ENCODE peak calls at places on chromosomes 7 and 10, in seven cellular contexts. One of them, this sample, is unnamed.

GRCh38 chr7:100017300-100017699 is 1.9 kb downstream of the ZKSCAN1 start:
- DNase-seq in GM23338: no peak
- DNase-seq in hepatocyte: peak; percentile 36
- DNase-seq in neural progenitor cell: no peak
- DNase-seq in PC-3: no peak
- DNase-seq in MM.1S: no peak
- DNase-seq in HCT116: no peak
- DNase-seq in this sample: no peak

GRCh38 chr7:65409363-65409762 is 35.7 kb downstream of the ZNF92 start:
- DNase-seq in GM23338: no peak
- DNase-seq in hepatocyte: no peak
- DNase-seq in neural progenitor cell: no peak
- DNase-seq in PC-3: no peak
- DNase-seq in MM.1S: peak; percentile 42
- DNase-seq in HCT116: no peak
- DNase-seq in this sample: no peak

GRCh38 chr10:24238527-24239247 is 29.7 kb downstream of the KIAA1217 start:
- DNase-seq in GM23338: peak; percentile 62
- DNase-seq in hepatocyte: peak; percentile 65
- DNase-seq in neural progenitor cell: no peak
- DNase-seq in PC-3: peak; percentile 65
- DNase-seq in MM.1S: no peak
- DNase-seq in HCT116: no peak
- DNase-seq in this sample: no peak

GRCh38 chr10:34885901-34886300 is 70.8 kb upstream of the PARD3 start:
- DNase-seq in GM23338: no peak
- DNase-seq in hepatocyte: no peak
- DNase-seq in neural progenitor cell: no peak
- DNase-seq in PC-3: peak; percentile 59
- DNase-seq in MM.1S: no peak
- DNase-seq in HCT116: no peak
- DNase-seq in this sample: peak; percentile 4

GRCh38 chr7:140079121-140079536 is 16.4 kb upstream of the PARP12 start:
- DNase-seq in GM23338: peak; percentile 82
- DNase-seq in hepatocyte: peak; percentile 25
- DNase-seq in neural progenitor cell: peak; percentile 87
- DNase-seq in PC-3: peak; percentile 64
- DNase-seq in MM.1S: no peak
- DNase-seq in HCT116: no peak
- DNase-seq in this sample: peak; percentile 79

GRCh38 chr10:48245977-48246376 is 28.5 kb downstream of the FRMPD2 start:
- DNase-seq in GM23338: no peak
- DNase-seq in hepatocyte: no peak
- DNase-seq in neural progenitor cell: no peak
- DNase-seq in PC-3: no peak
- DNase-seq in MM.1S: no peak
- DNase-seq in HCT116: no peak
- DNase-seq in this sample: no peak

GRCh38 chr10:90167174-90168064 is 466.0 kb downstream of the KIF20B start:
- DNase-seq in GM23338: no peak
- DNase-seq in hepatocyte: no peak
- DNase-seq in neural progenitor cell: no peak
- DNase-seq in PC-3: no peak
- DNase-seq in MM.1S: no peak
- DNase-seq in HCT116: no peak
- DNase-seq in this sample: no peak

GRCh38 chr7:152074673-152075072 is 49.2 kb downstream of the GALNT11 start:
- DNase-seq in GM23338: peak; percentile 56
- DNase-seq in hepatocyte: no peak
- DNase-seq in neural progenitor cell: no peak
- DNase-seq in PC-3: no peak
- DNase-seq in MM.1S: no peak
- DNase-seq in HCT116: no peak
- DNase-seq in this sample: no peak

GRCh38 chr10:67858971-67859370 is 21.0 kb upstream of the DNAJC12 start:
- DNase-seq in GM23338: no peak
- DNase-seq in hepatocyte: no peak
- DNase-seq in neural progenitor cell: no peak
- DNase-seq in PC-3: no peak
- DNase-seq in MM.1S: no peak
- DNase-seq in HCT116: no peak
- DNase-seq in this sample: no peak

GRCh38 chr7:86469680-86470295 is 173.9 kb upstream of the GRM3 start:
- DNase-seq in GM23338: peak; percentile 96
- DNase-seq in hepatocyte: peak; percentile 89
- DNase-seq in neural progenitor cell: peak; percentile 93
- DNase-seq in PC-3: peak; percentile 84
- DNase-seq in MM.1S: peak; percentile 80
- DNase-seq in HCT116: peak; percentile 78
- DNase-seq in this sample: peak; percentile 82

GRCh38 chr10:122786269-122786668 is 59.4 kb downstream of the CUZD1 start:
- DNase-seq in GM23338: peak; percentile 84
- DNase-seq in hepatocyte: peak; percentile 66
- DNase-seq in neural progenitor cell: peak; percentile 87
- DNase-seq in PC-3: peak; percentile 32
- DNase-seq in MM.1S: peak; percentile 36
- DNase-seq in HCT116: no peak
- DNase-seq in this sample: peak; percentile 43

GRCh38 chr7:121442845-121443244 is 46.7 kb upstream of the FAM3C start:
- DNase-seq in GM23338: no peak
- DNase-seq in hepatocyte: no peak
- DNase-seq in neural progenitor cell: no peak
- DNase-seq in PC-3: peak; percentile 36
- DNase-seq in MM.1S: peak; percentile 34
- DNase-seq in HCT116: peak; percentile 24
- DNase-seq in this sample: no peak

GRCh38 chr7:138001529-138002095 is at the start of gene CREB3L2:
- DNase-seq in GM23338: peak; percentile 87
- DNase-seq in hepatocyte: peak; percentile 85
- DNase-seq in neural progenitor cell: peak; percentile 87
- DNase-seq in PC-3: peak; percentile 32
- DNase-seq in MM.1S: peak; percentile 83
- DNase-seq in HCT116: no peak
- DNase-seq in this sample: peak; percentile 90

GRCh38 chr10:84478155-84478554 is 149.8 kb downstream of the CCSER2 start:
- DNase-seq in GM23338: no peak
- DNase-seq in hepatocyte: no peak
- DNase-seq in neural progenitor cell: no peak
- DNase-seq in PC-3: no peak
- DNase-seq in MM.1S: no peak
- DNase-seq in HCT116: no peak
- DNase-seq in this sample: peak; percentile 49

GRCh38 chr10:11381023-11381422 is 230.4 kb downstream of the USP6NL start:
- DNase-seq in GM23338: no peak
- DNase-seq in hepatocyte: no peak
- DNase-seq in neural progenitor cell: no peak
- DNase-seq in PC-3: peak; percentile 22
- DNase-seq in MM.1S: no peak
- DNase-seq in HCT116: no peak
- DNase-seq in this sample: peak; percentile 11

GRCh38 chr10:34156781-34157425 is 658.2 kb downstream of the PARD3 start:
- DNase-seq in GM23338: no peak
- DNase-seq in hepatocyte: peak; percentile 9
- DNase-seq in neural progenitor cell: no peak
- DNase-seq in PC-3: peak; percentile 95
- DNase-seq in MM.1S: no peak
- DNase-seq in HCT116: no peak
- DNase-seq in this sample: peak; percentile 79

GRCh38 chr10:79073784-79074432 is 5.1 kb downstream of the ZMIZ1 start:
- DNase-seq in GM23338: no peak
- DNase-seq in hepatocyte: peak; percentile 67
- DNase-seq in neural progenitor cell: no peak
- DNase-seq in PC-3: peak; percentile 71
- DNase-seq in MM.1S: no peak
- DNase-seq in HCT116: no peak
- DNase-seq in this sample: no peak

GRCh38 chr10:102421645-102422585 is 1.3 kb downstream of the FBXL15 start:
- DNase-seq in GM23338: peak; percentile 62
- DNase-seq in hepatocyte: peak; percentile 64
- DNase-seq in neural progenitor cell: peak; percentile 52
- DNase-seq in PC-3: peak; percentile 34
- DNase-seq in MM.1S: peak; percentile 66
- DNase-seq in HCT116: no peak
- DNase-seq in this sample: peak; percentile 71

GRCh38 chr7:99404235-99404976 is 4.0 kb downstream of the PDAP1 start:
- DNase-seq in GM23338: no peak
- DNase-seq in hepatocyte: no peak
- DNase-seq in neural progenitor cell: no peak
- DNase-seq in PC-3: no peak
- DNase-seq in MM.1S: no peak
- DNase-seq in HCT116: no peak
- DNase-seq in this sample: peak; percentile 77

GRCh38 chr7:13839063-13839462 is 150.4 kb downstream of the ETV1 start:
- DNase-seq in GM23338: no peak
- DNase-seq in hepatocyte: no peak
- DNase-seq in neural progenitor cell: no peak
- DNase-seq in PC-3: peak; percentile 32
- DNase-seq in MM.1S: no peak
- DNase-seq in HCT116: no peak
- DNase-seq in this sample: no peak

GRCh38 chr10:97648557-97649404 is 8.3 kb downstream of the PI4K2A start:
- DNase-seq in GM23338: peak; percentile 60
- DNase-seq in hepatocyte: peak; percentile 61
- DNase-seq in neural progenitor cell: no peak
- DNase-seq in PC-3: peak; percentile 91
- DNase-seq in MM.1S: no peak
- DNase-seq in HCT116: peak; percentile 69
- DNase-seq in this sample: peak; percentile 96

DNA sequence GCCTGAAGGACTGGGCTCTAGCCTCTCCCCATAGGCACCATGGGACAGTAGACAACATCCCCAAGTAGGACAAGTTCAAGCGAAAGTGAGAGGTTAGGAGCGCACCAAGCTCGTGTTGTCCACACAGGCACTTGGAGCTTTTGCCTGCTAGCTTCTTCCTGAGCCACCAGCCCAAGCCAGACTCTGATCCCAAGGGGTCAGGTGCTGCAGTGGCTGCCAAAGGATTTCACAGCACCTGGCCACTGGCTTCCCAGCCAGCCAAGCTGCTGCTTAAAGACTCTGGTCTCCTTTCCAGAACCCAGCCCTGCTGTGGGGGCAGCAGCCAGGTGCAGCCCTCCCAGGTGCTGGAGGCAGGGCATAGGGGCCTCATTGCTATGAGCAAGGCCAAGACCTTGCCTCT is 33.0 kb upstream of the UNC5B start:
- DNase-seq in GM23338: no peak
- DNase-seq in hepatocyte: no peak
- DNase-seq in neural progenitor cell: no peak
- DNase-seq in PC-3: no peak
- DNase-seq in MM.1S: no peak
- DNase-seq in HCT116: no peak
- DNase-seq in this sample: no peak
- TF ChIP-seq EZH2phosphoT487 in GM23338: no peak
- TF ChIP-seq EZH2phosphoT487 in hepatocyte: no peak
- TF ChIP-seq EZH2phosphoT487 in neural progenitor cell: no peak
- TF ChIP-seq EZH2phosphoT487 in PC-3: no peak
- TF ChIP-seq EZH2phosphoT487 in MM.1S: no peak
- TF ChIP-seq EZH2phosphoT487 in HCT116: no peak
- TF ChIP-seq EZH2phosphoT487 in this sample: no peak

DNA sequence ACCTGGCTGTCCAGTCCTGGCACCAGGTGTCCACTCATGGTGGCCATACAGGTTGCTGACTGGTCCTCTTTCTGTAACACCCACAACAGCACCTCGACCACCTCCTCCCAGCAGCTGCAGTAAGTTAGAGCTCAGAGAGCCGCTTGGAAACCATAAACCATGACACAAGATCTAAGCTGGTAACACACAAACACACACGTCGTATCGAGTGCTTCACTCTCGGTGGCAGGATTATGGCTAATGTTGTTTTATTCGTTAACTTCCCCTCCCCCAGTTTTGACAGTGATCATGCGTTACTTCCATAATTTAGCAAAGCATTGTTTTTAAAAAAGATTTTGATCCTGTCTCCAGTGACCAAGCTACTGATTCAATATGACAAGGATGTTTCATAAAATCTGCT is 59.7 kb downstream of the CAMK2B start:
- DNase-seq in GM23338: no peak
- DNase-seq in hepatocyte: no peak
- DNase-seq in neural progenitor cell: no peak
- DNase-seq in PC-3: no peak
- DNase-seq in MM.1S: no peak
- DNase-seq in HCT116: no peak
- DNase-seq in this sample: no peak
- TF ChIP-seq EZH2 in GM23338: no peak
- TF ChIP-seq EZH2 in hepatocyte: no peak
- TF ChIP-seq EZH2 in neural progenitor cell: no peak
- TF ChIP-seq EZH2 in PC-3: no peak
- TF ChIP-seq EZH2 in MM.1S: no peak
- TF ChIP-seq EZH2 in HCT116: no peak
- TF ChIP-seq EZH2 in this sample: no peak

DNA sequence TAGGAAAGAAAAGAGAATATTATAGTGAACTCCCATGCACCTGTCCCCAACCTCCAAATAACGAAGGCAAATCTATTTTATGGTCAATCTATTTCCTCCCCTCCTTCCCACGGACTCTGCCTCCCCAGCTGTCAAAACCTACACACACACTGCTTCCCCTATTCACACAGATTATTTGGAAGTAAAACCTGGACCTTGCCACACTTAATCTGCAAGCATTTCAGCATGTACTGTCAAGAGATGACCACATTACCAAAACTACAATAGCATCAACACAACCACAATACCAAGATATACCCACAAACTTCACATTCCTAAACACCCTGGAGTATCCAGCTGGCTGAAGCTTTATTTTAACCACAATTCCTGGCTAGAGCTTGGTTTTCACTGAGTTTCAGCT is 27.8 kb upstream of the KCNK18 start:
- DNase-seq in GM23338: no peak
- DNase-seq in hepatocyte: no peak
- DNase-seq in neural progenitor cell: no peak
- DNase-seq in PC-3: no peak
- DNase-seq in MM.1S: no peak
- DNase-seq in HCT116: no peak
- DNase-seq in this sample: no peak
- H3K27me3 ChIP-seq in GM23338: peaks cover 100% of the 10 kb centered on the region
- H3K27me3 ChIP-seq in hepatocyte: peaks cover 93% of the 10 kb centered on the region
- H3K27me3 ChIP-seq in neural progenitor cell: peaks cover 100% of the 10 kb centered on the region
- H3K27me3 ChIP-seq in PC-3: peaks cover 43% of the 10 kb centered on the region
- H3K27me3 ChIP-seq in MM.1S: peaks cover 34% of the 10 kb centered on the region
- H3K27me3 ChIP-seq in HCT116: peaks cover 13% of the 10 kb centered on the region
- H3K27me3 ChIP-seq in this sample: peaks cover 80% of the 10 kb centered on the region

GRCh38 chr7:42071372-42072261 is 165.4 kb downstream of the GLI3 start:
- DNase-seq in GM23338: peak; percentile 26
- DNase-seq in hepatocyte: peak; percentile 69
- DNase-seq in neural progenitor cell: peak; percentile 52
- DNase-seq in PC-3: no peak
- DNase-seq in MM.1S: no peak
- DNase-seq in HCT116: no peak
- DNase-seq in this sample: peak; percentile 88

GRCh38 chr7:42074079-42074478 is 162.9 kb downstream of the GLI3 start:
- DNase-seq in GM23338: no peak
- DNase-seq in hepatocyte: no peak
- DNase-seq in neural progenitor cell: no peak
- DNase-seq in PC-3: no peak
- DNase-seq in MM.1S: no peak
- DNase-seq in HCT116: no peak
- DNase-seq in this sample: no peak

GRCh38 chr7:42069625-42070024 is 167.4 kb downstream of the GLI3 start:
- DNase-seq in GM23338: no peak
- DNase-seq in hepatocyte: no peak
- DNase-seq in neural progenitor cell: no peak
- DNase-seq in PC-3: no peak
- DNase-seq in MM.1S: no peak
- DNase-seq in HCT116: no peak
- DNase-seq in this sample: no peak

GRCh38 chr7:42068554-42069280 is 168.3 kb downstream of the GLI3 start:
- DNase-seq in GM23338: peak; percentile 46
- DNase-seq in hepatocyte: no peak
- DNase-seq in neural progenitor cell: peak; percentile 94
- DNase-seq in PC-3: no peak
- DNase-seq in MM.1S: no peak
- DNase-seq in HCT116: no peak
- DNase-seq in this sample: no peak

GRCh38 chr7:42070068-42070467 is 166.9 kb downstream of the GLI3 start:
- DNase-seq in GM23338: no peak
- DNase-seq in hepatocyte: no peak
- DNase-seq in neural progenitor cell: no peak
- DNase-seq in PC-3: peak; percentile 92
- DNase-seq in MM.1S: no peak
- DNase-seq in HCT116: no peak
- DNase-seq in this sample: peak; percentile 74
- TF ChIP-seq EZH2phosphoT487 in GM23338: no peak
- TF ChIP-seq EZH2phosphoT487 in hepatocyte: no peak
- TF ChIP-seq EZH2phosphoT487 in neural progenitor cell: no peak
- TF ChIP-seq EZH2phosphoT487 in PC-3: no peak
- TF ChIP-seq EZH2phosphoT487 in MM.1S: no peak
- TF ChIP-seq EZH2phosphoT487 in HCT116: no peak
- TF ChIP-seq EZH2phosphoT487 in this sample: no peak

This sample was measured in GM23248.